ENCODE peak calls at places on chromosome 22, in nine cellular contexts. Z is RWPE1, B is cardiac fibroblast, U is prostate gland, Y is HFF-Myc, F is A549, L is GM10248, S is cardiac muscle cell, V is lower leg skin. K is an unnamed sample.

GRCh38 chr22:40426671-40427070 is 56.3 kb downstream of the SGSM3 start:
- DNase-seq in S (no peak), F (no peak), Z (no peak), Y (no peak), B (no peak), L (no peak), U (no peak), V (no peak), K (no peak)

GRCh38 chr22:37763012-37763411 is 44.7 kb upstream of the GCAT start:
- DNase-seq in Z (no peak), S (no peak), B (no peak), U (no peak), F (no peak), L (no peak), Y (no peak), V (no peak), K (no peak)

GRCh38 chr22:40204331-40205116 is 26.8 kb downstream of the TNRC6B start:
- DNase-seq in B (peak), U (no peak), Z (no peak), L (no peak), V (no peak), Y (no peak), F (no peak), S (no peak), K (no peak)

GRCh38 chr22:36435516-36436415 is 45.7 kb downstream of the TXN2 start:
- DNase-seq in V (no peak), B (no peak), U (peak), S (peak), Y (no peak), F (no peak), L (peak), Z (no peak), K (peak)

GRCh38 chr22:19873138-19873959 is 18.7 kb upstream of the GNB1L start:
- DNase-seq in B (no peak), L (no peak), U (no peak), Y (no peak), F (no peak), S (no peak), Z (no peak), V (peak), K (no peak)

GRCh38 chr22:19463491-19464469 is 15.2 kb downstream of the UFD1 start:
- DNase-seq in L (no peak), F (no peak), S (no peak), U (no peak), Y (peak), V (no peak), Z (no peak), B (no peak), K (no peak)

GRCh38 chr22:27663812-27664211 is 137.7 kb downstream of the MN1 start:
- DNase-seq in V (no peak), L (no peak), Y (no peak), S (no peak), U (no peak), B (no peak), Z (no peak), F (no peak), K (no peak)

GRCh38 chr22:37419916-37420655 is 7.2 kb downstream of the ELFN2 start:
- DNase-seq in L (no peak), F (no peak), V (no peak), Z (peak), S (peak), U (no peak), B (no peak), Y (no peak), K (no peak)

GRCh38 chr22:25692392-25692791 is 49.6 kb upstream of the MYO18B start:
- DNase-seq in F (no peak), U (no peak), Y (no peak), Z (no peak), S (no peak), L (no peak), V (no peak), B (no peak), K (no peak)

GRCh38 chr22:30370681-30371080 is 13.9 kb downstream of the CCDC157 start:
- DNase-seq in Z (no peak), L (no peak), Y (no peak), F (no peak), U (no peak), S (no peak), B (no peak), V (no peak), K (no peak)

GRCh38 chr22:27776410-27776958 is 25.1 kb downstream of the MN1 start:
- DNase-seq in F (no peak), L (no peak), B (no peak), U (no peak), Y (no peak), V (no peak), Z (no peak), S (no peak), K (no peak)

GRCh38 chr22:19174106-19175025 is 4.2 kb downstream of the SLC25A1 start:
- DNase-seq in V (no peak), F (no peak), Z (peak), Y (peak), U (no peak), B (peak), S (no peak), L (no peak), K (no peak)

DNA sequence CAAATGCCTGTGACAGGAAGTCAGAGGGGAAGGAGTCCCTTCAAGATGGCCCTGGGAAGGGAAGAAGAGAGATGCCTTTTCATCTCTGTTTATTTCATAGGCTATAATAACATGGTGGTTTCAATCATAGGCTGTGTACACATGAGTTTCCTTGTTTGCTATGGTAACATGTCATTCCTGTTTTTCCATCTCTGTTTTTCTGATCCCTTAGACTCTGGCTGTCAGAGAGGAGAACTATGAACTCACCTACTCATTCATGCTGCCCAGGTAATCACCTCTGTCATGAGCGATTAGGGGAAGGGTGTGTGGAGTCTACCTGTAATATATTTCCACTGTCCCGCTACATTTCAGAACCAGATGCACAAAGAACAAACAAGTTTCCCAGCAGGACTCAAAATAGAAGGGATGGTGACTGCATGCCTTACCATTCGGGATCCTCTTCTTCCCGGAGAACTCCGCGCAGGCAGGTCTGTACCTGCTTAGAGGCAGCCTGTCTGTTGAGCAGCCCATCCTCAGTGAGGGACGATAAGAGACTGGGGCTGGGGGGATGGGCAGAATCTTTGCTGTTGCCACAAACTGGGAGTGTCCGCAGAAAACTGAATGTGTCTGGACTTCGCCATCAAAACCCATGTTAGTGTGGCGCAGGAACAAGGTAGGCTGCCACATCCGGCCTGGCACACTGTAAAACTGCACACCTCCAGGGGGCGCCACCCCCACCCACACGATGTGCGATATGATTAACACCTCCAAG is 7.1 kb upstream of the PEX26 start:
- DNase-seq in Y (no peak), U (peak), V (no peak), F (no peak), Z (peak), L (no peak), B (no peak), S (no peak), K (no peak)
- TF ChIP-seq CTCF in Y (peak), U (no peak), V (no peak), F (no peak), Z (peak), L (peak), B (peak), S (peak), K (no peak)

GRCh38 chr22:39012525-39013516 is 1.2 kb upstream of the APOBEC3C start:
- DNase-seq in V (no peak), Z (no peak), U (no peak), B (no peak), Y (no peak), L (no peak), F (no peak), S (no peak), K (no peak)

GRCh38 chr22:39017596-39018365 is 3.1 kb upstream of the APOBEC3D start:
- DNase-seq in L (no peak), Y (no peak), F (no peak), S (no peak), Z (no peak), B (no peak), V (no peak), U (no peak), K (no peak)

GRCh38 chr22:39010946-39011625 is 3.0 kb upstream of the APOBEC3C start:
- DNase-seq in B (no peak), F (no peak), S (no peak), Y (no peak), L (no peak), U (no peak), V (no peak), Z (no peak), K (no peak)

GRCh38 chr22:39016592-39016991 is 2.5 kb downstream of the APOBEC3C start:
- DNase-seq in F (no peak), S (no peak), L (no peak), Z (no peak), Y (no peak), V (no peak), B (no peak), U (no peak), K (no peak)

GRCh38 chr22:39013923-39014722 is at the start of gene APOBEC3C:
- DNase-seq in V (peak), S (peak), Z (peak), Y (peak), F (peak), L (peak), U (peak), B (peak), K (peak)
- TF ChIP-seq CTCF in V (no peak), S (peak), Z (no peak), Y (no peak), F (no peak), L (peak), U (peak), B (no peak), K (no peak)

DNA sequence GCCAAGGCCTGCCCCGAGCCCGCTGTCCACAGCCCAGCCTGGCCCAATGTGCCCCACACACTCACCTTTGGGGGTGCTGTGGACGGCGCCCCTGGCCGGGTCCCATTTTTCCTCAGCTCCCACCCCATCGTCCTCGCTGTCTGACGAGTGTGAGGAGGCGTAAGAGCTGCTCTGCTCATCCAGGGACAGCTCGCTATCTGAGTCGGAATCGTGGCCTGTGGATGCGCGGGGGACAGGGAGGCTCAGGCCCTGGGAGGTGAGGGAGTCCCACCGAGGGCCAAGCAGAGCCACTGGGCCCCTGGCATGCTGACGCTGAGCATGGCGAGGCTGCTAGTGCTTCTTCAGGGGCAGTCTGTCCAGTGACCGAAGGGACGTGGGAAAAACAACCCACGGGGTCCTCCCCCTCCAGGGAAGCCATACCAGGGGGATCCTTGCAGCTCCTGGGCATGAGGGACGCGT is 29.7 kb downstream of the TRMU start:
- DNase-seq in B (no peak), S (no peak), U (no peak), Y (no peak), V (no peak), L (no peak), Z (no peak), F (no peak), K (no peak)
- TF ChIP-seq CTCF in B (no peak), S (no peak), U (no peak), Y (no peak), V (no peak), L (no peak), Z (no peak), F (no peak), K (no peak)

GRCh38 chr22:32413715-32414114 is 1.7 kb upstream of the RTCB start:
- DNase-seq in L (peak), B (peak), V (no peak), Z (peak), F (peak), S (peak), U (no peak), Y (no peak), K (no peak)
- TF ChIP-seq CTCF in L (peak), B (peak), V (no peak), Z (peak), F (peak), S (peak), U (no peak), Y (peak), K (no peak)

GRCh38 chr22:43200031-43200430 is 13.1 kb upstream of the TTLL12 start:
- DNase-seq in F (no peak), S (no peak), Z (no peak), L (no peak), B (no peak), Y (no peak), V (no peak), U (no peak), K (no peak)

GRCh38 chr22:43199541-43199940 is 12.6 kb upstream of the TTLL12 start:
- DNase-seq in S (no peak), V (no peak), F (no peak), B (no peak), Z (no peak), L (no peak), Y (no peak), U (no peak), K (no peak)

GRCh38 chr22:43198126-43198525 is 11.2 kb upstream of the TTLL12 start:
- DNase-seq in B (no peak), U (no peak), S (no peak), L (no peak), Z (no peak), V (no peak), Y (no peak), F (no peak), K (no peak)

GRCh38 chr22:43198936-43199335 is 12.0 kb upstream of the TTLL12 start:
- DNase-seq in B (no peak), V (no peak), F (no peak), L (no peak), Z (no peak), S (no peak), U (no peak), Y (no peak), K (no peak)

DNA sequence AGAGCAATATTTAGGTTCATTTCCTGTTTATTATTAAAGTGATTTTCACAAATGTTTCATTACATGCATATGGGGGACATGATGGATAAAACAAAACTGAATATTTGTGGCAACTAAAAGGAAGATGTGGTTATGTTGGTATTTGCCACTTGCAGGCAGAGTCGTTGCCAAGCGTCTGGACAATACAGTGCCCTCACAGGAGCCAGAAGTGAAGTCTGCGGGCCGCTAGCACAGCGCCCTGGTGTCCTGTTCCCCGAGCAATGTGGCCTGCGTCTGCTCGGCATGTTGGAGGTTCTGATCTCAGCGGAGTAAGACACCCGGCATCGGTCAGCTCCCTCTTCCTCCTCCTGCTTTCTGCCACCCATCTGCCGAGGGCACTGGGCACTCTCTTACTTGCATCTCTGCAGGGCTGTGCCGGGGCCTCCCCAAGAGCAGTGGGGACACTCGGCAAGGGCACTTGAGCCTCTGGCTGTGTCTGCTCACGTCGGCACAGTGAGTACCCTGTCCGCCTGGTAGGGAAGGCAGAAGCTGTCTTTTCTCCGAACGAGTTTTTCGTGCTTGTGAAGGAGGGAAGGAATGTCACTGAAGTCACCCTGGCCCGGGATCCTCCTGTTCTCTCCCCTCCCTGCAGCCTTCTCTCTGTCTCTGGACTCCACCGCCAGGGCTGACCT is 10.5 kb upstream of the TTLL12 start:
- DNase-seq in Y (no peak), U (no peak), Z (no peak), L (no peak), S (no peak), F (no peak), B (peak), V (no peak), K (no peak)
- TF ChIP-seq CTCF in Y (no peak), U (no peak), Z (no peak), L (no peak), S (no peak), F (no peak), B (no peak), V (no peak), K (no peak)

GRCh38 chr22:22156716-22157499 is 87.7 kb upstream of the VPREB1 start:
- DNase-seq in S (peak), U (peak), L (peak), Z (peak), Y (peak), V (no peak), B (peak), F (peak), K (no peak)
- TF ChIP-seq CTCF in S (peak), U (peak), L (peak), Z (peak), Y (peak), V (no peak), B (peak), F (peak), K (peak)

GRCh38 chr22:23789638-23790037 is 2.9 kb downstream of the SMARCB1 start:
- DNase-seq in Z (no peak), S (peak), F (no peak), U (no peak), Y (no peak), B (no peak), V (no peak), L (no peak), K (no peak)
- TF ChIP-seq CTCF in Z (no peak), S (no peak), F (no peak), U (no peak), Y (no peak), B (no peak), V (no peak), L (no peak), K (no peak)

DNA sequence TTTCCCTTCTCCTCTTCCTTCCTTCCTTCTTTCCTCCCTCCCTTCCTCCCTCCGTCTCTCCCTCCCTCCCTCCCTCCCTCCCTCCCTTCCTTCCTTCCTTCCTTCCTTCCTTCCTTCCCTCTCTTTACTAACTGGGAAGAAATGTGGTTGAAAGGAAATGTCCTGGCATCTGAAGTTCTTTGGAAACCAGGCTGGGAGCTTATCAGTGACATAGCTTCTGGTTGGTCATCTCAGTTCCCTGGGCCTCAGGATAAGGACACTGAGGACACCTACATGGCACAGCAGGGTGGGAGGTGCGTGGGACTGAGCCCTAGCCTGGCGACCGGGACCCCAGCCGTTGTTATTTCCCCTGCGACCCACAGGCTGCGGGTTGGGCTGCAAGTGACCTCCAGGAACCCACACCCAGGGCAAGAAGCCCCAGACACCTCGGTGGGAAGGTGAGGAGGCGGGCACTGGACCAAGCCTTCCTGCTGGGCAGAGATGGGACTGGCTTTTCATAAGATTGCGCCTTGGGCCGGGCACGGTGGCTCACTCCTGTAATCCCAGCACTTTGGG is 1486.5 kb downstream of the TBC1D22A start:
- DNase-seq in Z (no peak), Y (no peak), U (no peak), F (no peak), L (no peak), V (peak), B (no peak), S (no peak), K (no peak)
- TF ChIP-seq CTCF in Z (no peak), Y (no peak), U (no peak), F (no peak), L (no peak), V (no peak), B (no peak), S (no peak), K (no peak)

GRCh38 chr22:43849731-43850130 is 12.6 kb downstream of the SULT4A1 start:
- DNase-seq in Y (no peak), U (no peak), S (no peak), F (no peak), L (no peak), V (peak), Z (no peak), B (no peak), K (no peak)

GRCh38 chr22:43847376-43848289 is 14.7 kb downstream of the SULT4A1 start:
- DNase-seq in S (no peak), B (no peak), Z (no peak), U (no peak), Y (no peak), L (no peak), V (peak), F (no peak), K (no peak)

GRCh38 chr22:43846966-43847365 is 15.3 kb downstream of the SULT4A1 start:
- DNase-seq in Z (no peak), S (no peak), Y (no peak), L (no peak), B (no peak), V (no peak), F (no peak), U (no peak), K (no peak)

GRCh38 chr22:43850529-43850928 is 11.8 kb downstream of the SULT4A1 start:
- DNase-seq in V (peak), S (no peak), Y (no peak), F (no peak), Z (no peak), U (no peak), L (no peak), B (no peak), K (no peak)

DNA sequence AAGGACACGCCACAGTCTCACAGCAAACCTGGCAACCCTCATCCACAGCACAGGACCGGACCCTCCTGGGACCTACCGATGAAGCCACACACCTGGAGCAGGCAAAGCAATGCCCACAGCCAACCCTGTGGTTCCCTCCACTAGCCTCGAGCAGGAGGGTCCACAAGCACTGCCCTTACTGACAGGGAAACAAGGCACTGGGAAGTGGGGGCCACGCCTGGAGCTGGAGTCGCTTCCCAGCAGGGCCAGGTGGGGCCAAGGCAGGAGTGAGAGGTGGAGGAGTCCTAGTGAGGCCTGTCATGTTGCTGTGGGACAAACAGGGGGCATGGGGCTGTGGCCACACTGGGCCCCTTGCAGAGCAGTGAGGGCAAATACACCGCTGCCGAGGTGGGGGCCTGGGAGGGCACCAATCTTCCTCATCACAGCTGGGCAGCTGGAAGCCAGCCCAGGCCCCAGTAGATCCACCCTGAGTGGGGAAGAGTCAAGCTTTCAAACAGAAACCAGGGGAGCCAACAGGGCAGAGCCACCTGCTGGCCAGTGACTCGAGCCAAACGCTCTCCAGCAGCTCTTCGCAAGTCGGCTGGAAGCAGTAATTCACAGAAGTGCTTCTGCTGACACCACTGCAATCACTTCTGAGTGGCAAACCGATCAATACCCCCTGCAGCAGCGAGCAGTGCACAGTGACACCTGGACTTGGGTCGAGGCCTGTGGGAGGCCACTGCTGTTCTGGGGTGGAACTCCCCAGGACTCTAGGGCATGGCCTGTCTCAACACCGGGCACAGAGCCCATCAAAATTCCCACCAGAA is 13.7 kb downstream of the SULT4A1 start:
- DNase-seq in U (no peak), L (no peak), V (peak), Y (no peak), B (peak), Z (no peak), F (peak), S (peak), K (no peak)
- TF ChIP-seq CTCF in U (peak), L (no peak), V (no peak), Y (peak), B (peak), Z (no peak), F (peak), S (peak), K (no peak)